ENCODE peak calls at places on chromosomes 6 and 20, in four cellular contexts. One of them, this sample, is unnamed.

GRCh38 chr6:105121981-105122380 is 57.8 kb downstream of the POPDC3 start:
- DNase-seq in heart left ventricle: no peak
- DNase-seq in astrocyte of the cerebellum: no peak
- DNase-seq in fibroblast of lung: no peak
- DNase-seq in this sample: peak; percentile 42

GRCh38 chr6:139126255-139126654 is 8.6 kb upstream of the HECA start:
- DNase-seq in fibroblast of lung: peak; percentile 89
- DNase-seq in astrocyte of the cerebellum: peak; percentile 65
- DNase-seq in heart left ventricle: no peak
- DNase-seq in this sample: no peak

GRCh38 chr6:160260283-160261119 is 1.9 kb upstream of the SLC22A2 start:
- DNase-seq in heart left ventricle: no peak
- DNase-seq in fibroblast of lung: no peak
- DNase-seq in astrocyte of the cerebellum: no peak
- DNase-seq in this sample: no peak

GRCh38 chr6:126657556-126658129 is 317.7 kb downstream of the CENPW start:
- DNase-seq in astrocyte of the cerebellum: peak; percentile 42
- DNase-seq in heart left ventricle: no peak
- DNase-seq in fibroblast of lung: peak; percentile 68
- DNase-seq in this sample: no peak

GRCh38 chr6:151388997-151389639 is 2.2 kb downstream of the ZBTB2 start:
- DNase-seq in heart left ventricle: no peak
- DNase-seq in fibroblast of lung: no peak
- DNase-seq in astrocyte of the cerebellum: no peak
- DNase-seq in this sample: no peak

GRCh38 chr20:43821795-43822194 is 92.9 kb upstream of the TOX2 start:
- DNase-seq in fibroblast of lung: no peak
- DNase-seq in heart left ventricle: no peak
- DNase-seq in astrocyte of the cerebellum: no peak
- DNase-seq in this sample: peak; percentile 1

GRCh38 chr6:113893866-113894265 is 36.7 kb downstream of the MARCKS start:
- DNase-seq in heart left ventricle: no peak
- DNase-seq in astrocyte of the cerebellum: no peak
- DNase-seq in fibroblast of lung: peak; percentile 30
- DNase-seq in this sample: no peak

GRCh38 chr20:46174469-46175126 is 56.5 kb downstream of the CD40 start:
- DNase-seq in astrocyte of the cerebellum: peak; percentile 15
- DNase-seq in fibroblast of lung: peak; percentile 48
- DNase-seq in heart left ventricle: peak; percentile 80
- DNase-seq in this sample: peak; percentile 50

GRCh38 chr6:17013701-17014100 is 88.1 kb upstream of the STMND1 start:
- DNase-seq in heart left ventricle: no peak
- DNase-seq in astrocyte of the cerebellum: peak; percentile 45
- DNase-seq in fibroblast of lung: peak; percentile 76
- DNase-seq in this sample: no peak

DNA sequence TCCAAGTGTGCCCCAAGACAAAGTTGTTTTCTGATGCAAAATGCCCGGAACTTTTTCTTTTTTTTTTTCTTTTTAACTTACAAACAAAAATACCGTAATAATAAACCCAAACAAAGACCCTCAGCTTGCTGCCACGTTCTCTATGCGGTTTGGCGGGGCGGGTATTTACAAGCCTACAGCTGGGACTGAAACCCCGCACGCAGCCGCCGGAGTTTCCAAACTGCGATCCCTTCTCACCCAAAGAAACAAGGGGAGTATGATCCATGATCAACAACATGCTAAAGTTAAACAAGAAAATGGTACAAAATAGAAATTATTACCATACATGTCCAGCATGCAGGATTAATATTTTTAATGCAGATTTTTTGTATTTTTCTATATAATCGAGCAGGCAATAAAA is 2.1 kb downstream of the MAFB start:
- DNase-seq in astrocyte of the cerebellum: no peak
- DNase-seq in heart left ventricle: no peak
- DNase-seq in fibroblast of lung: no peak
- DNase-seq in this sample: no peak
- H3K4me3 ChIP-seq in astrocyte of the cerebellum: peak overlapping the region; percentile 78
- H3K4me3 ChIP-seq in heart left ventricle: peak overlapping the region; percentile 77
- H3K4me3 ChIP-seq in fibroblast of lung: peak overlapping the region; percentile 64
- H3K4me3 ChIP-seq in this sample: peak overlapping the region; percentile 74

GRCh38 chr6:24959333-24959732 is 23.6 kb upstream of the RIPOR2 start:
- DNase-seq in heart left ventricle: no peak
- DNase-seq in astrocyte of the cerebellum: no peak
- DNase-seq in fibroblast of lung: no peak
- DNase-seq in this sample: no peak
- H3K4me3 ChIP-seq in heart left ventricle: no peak overlapping the region
- H3K4me3 ChIP-seq in astrocyte of the cerebellum: no peak overlapping the region
- H3K4me3 ChIP-seq in fibroblast of lung: no peak overlapping the region
- H3K4me3 ChIP-seq in this sample: no peak overlapping the region

DNA sequence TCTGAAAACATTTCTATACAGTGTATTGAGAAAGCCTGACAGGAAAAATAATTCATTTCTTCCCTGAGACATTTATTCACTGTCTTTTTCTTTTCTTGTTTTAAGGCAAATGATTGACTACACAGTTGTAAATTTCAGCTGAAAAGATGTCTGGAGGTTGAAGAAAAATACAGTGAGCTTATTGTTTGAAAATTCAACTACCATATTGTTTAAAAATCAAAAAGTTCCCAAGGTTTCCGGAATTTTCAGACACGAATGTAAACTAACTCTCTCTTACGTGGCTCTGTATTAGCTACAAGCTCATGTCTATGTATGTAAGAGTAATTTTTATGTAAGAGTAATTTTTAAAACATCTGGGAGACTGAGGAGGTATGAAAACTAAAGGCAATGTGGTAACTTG is 1.5 kb downstream of the PTGIS start:
- DNase-seq in heart left ventricle: no peak
- DNase-seq in fibroblast of lung: no peak
- DNase-seq in astrocyte of the cerebellum: no peak
- DNase-seq in this sample: no peak
- H3K4me3 ChIP-seq in heart left ventricle: peak overlapping the region; percentile 80
- H3K4me3 ChIP-seq in fibroblast of lung: no peak overlapping the region
- H3K4me3 ChIP-seq in astrocyte of the cerebellum: peak overlapping the region; percentile 63
- H3K4me3 ChIP-seq in this sample: no peak overlapping the region

GRCh38 chr6:11232968-11233626 is 629 bp upstream of the NEDD9 start:
- DNase-seq in fibroblast of lung: no peak
- DNase-seq in heart left ventricle: no peak
- DNase-seq in astrocyte of the cerebellum: no peak
- DNase-seq in this sample: no peak

GRCh38 chr6:11233936-11234573 is 1.6 kb upstream of the NEDD9 start:
- DNase-seq in fibroblast of lung: no peak
- DNase-seq in astrocyte of the cerebellum: no peak
- DNase-seq in heart left ventricle: no peak
- DNase-seq in this sample: no peak

GRCh38 chr6:11236915-11237314 is 4.4 kb upstream of the NEDD9 start:
- DNase-seq in fibroblast of lung: no peak
- DNase-seq in heart left ventricle: no peak
- DNase-seq in astrocyte of the cerebellum: no peak
- DNase-seq in this sample: no peak

GRCh38 chr6:11235062-11235461 is 2.6 kb upstream of the NEDD9 start:
- DNase-seq in fibroblast of lung: no peak
- DNase-seq in astrocyte of the cerebellum: no peak
- DNase-seq in heart left ventricle: no peak
- DNase-seq in this sample: no peak

DNA sequence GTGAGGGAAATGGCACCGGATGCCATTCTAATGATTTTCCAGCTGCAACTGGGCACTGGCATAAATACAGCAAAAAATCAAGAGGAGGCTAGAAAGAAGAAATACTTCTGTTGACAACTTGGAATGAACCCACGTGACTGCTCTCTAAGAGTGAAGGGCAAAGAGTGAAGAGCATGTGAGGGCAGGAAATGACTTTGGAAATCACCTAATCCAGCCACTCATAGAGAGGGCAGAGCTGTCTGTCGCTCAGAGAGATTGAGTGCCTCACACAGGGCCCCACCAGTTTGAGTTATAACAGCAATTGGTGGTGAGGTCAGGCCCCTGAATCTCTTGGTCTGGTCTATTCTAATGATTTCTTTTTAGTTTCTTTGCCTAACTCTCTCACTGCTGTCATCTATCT is 3.9 kb upstream of the NEDD9 start:
- DNase-seq in heart left ventricle: no peak
- DNase-seq in fibroblast of lung: no peak
- DNase-seq in astrocyte of the cerebellum: no peak
- DNase-seq in this sample: no peak
- H3K4me3 ChIP-seq in heart left ventricle: no peak overlapping the region
- H3K4me3 ChIP-seq in fibroblast of lung: no peak overlapping the region
- H3K4me3 ChIP-seq in astrocyte of the cerebellum: no peak overlapping the region
- H3K4me3 ChIP-seq in this sample: no peak overlapping the region